ENCODE peak calls at places on chromosomes 12 and 14, in six cellular contexts. L is SK-N-SH, O is PC-3, P is GM23338, S is PC-9, X is MM.1S. V is an unnamed sample. For H3F3A, the result is how much of the 10 kb centered on the place peaks cover.

GRCh38 chr12:104049278-104050257 is at the start of gene GLT8D2:
- DNase-seq in S (peak), O (peak), L (peak), X (no peak), P (peak), V (peak)

GRCh38 chr12:9758119-9758518 is 2.6 kb downstream of the CD69 start:
- DNase-seq in X (no peak), S (no peak), L (no peak), P (no peak), O (no peak), V (no peak)

GRCh38 chr12:67928621-67929369 is 60.5 kb upstream of the IFNG-AS1 start:
- DNase-seq in O (peak), X (no peak), P (no peak), L (no peak), S (no peak), V (no peak)

GRCh38 chr14:64725360-64725815 is 21.2 kb downstream of the PLEKHG3 start:
- DNase-seq in O (no peak), X (no peak), P (no peak), L (no peak), S (no peak), V (peak)

GRCh38 chr14:103697196-103697595 is 18.1 kb downstream of the XRCC3 start:
- DNase-seq in S (no peak), P (no peak), L (no peak), X (no peak), O (no peak), V (no peak)

GRCh38 chr12:25083211-25083610 is 111.7 kb downstream of the DNAI7 start:
- DNase-seq in O (no peak), S (no peak), X (no peak), L (no peak), P (no peak), V (no peak)

GRCh38 chr14:63713058-63713457 is 14.8 kb downstream of the SGPP1 start:
- DNase-seq in L (no peak), X (no peak), S (no peak), O (peak), P (no peak), V (no peak)

GRCh38 chr14:86464386-86464785 is 934.4 kb downstream of the FLRT2 start:
- DNase-seq in O (no peak), P (no peak), X (no peak), L (no peak), S (no peak), V (no peak)

GRCh38 chr14:104282332-104283196 is 144.2 kb downstream of the KIF26A start:
- DNase-seq in L (no peak), S (no peak), X (no peak), O (no peak), P (no peak), V (no peak)

GRCh38 chr12:66662729-66663128 is 16.1 kb downstream of the GRIP1 start:
- DNase-seq in X (no peak), O (peak), S (no peak), P (no peak), L (no peak), V (no peak)

GRCh38 chr14:32509632-32510187 is 180.6 kb downstream of the AKAP6 start:
- DNase-seq in O (peak), L (no peak), P (no peak), X (no peak), S (peak), V (peak)

GRCh38 chr12:50050410-50051280 is 6.8 kb upstream of the ASIC1 start:
- DNase-seq in L (peak), O (no peak), X (no peak), S (no peak), P (peak), V (peak)

GRCh38 chr12:115897718-115898117 is 379.8 kb downstream of the MED13L start:
- DNase-seq in S (no peak), X (no peak), L (no peak), P (no peak), O (no peak), V (no peak)

GRCh38 chr14:77208266-77208978 is 26.8 kb downstream of the TMEM63C start:
- DNase-seq in L (peak), S (peak), P (peak), X (no peak), O (peak), V (peak)

GRCh38 chr14:56805201-56805991 is 4.9 kb downstream of the OTX2 start:
- DNase-seq in S (no peak), O (no peak), P (peak), X (no peak), L (no peak), V (peak)

GRCh38 chr12:60977966-60978365 is 1282.2 kb upstream of the USP15 start:
- DNase-seq in X (no peak), O (peak), P (peak), L (no peak), S (no peak), V (peak)

DNA sequence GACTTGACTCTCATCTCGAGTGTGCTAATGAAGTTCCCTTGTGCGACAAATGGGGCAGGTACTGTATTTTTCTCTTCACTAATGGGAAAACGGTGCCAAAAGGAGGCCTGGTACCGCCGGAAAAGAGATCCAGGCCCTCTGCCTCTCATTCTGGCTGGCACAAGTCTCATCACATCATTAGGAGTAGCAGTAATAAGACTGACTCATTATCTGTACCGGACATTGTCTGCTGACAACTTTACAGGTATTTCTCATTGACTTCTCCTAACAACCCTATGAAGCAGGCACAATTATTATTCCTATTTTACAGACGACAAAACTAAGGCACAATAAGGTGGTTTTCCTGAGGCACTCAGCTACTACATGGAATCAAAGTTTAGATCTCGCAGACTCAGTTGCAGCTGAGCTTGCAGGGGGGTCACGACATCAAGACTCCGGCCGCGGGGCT is 651 bp downstream of the APPL2 start:
- DNase-seq in O (peak), X (peak), P (no peak), L (peak), S (no peak), V (peak)
- H3F3A ChIP-seq in O (under half), X (under half), P (under half), L (under half), S (under half), V (under half)

GRCh38 chr12:2334291-2335088 is 281.7 kb downstream of the CACNA1C start:
- DNase-seq in L (no peak), X (no peak), P (no peak), S (no peak), O (no peak), V (no peak)
- H3K4me2 ChIP-seq in L (no peak), X (no peak), P (no peak), S (no peak), O (no peak), V (no peak)

GRCh38 chr14:81343166-81343565 is 57.0 kb downstream of the STON2 start:
- DNase-seq in O (no peak), P (no peak), X (no peak), L (no peak), S (no peak), V (no peak)

GRCh38 chr14:81344461-81345160 is 55.5 kb downstream of the STON2 start:
- DNase-seq in X (no peak), L (no peak), P (no peak), O (no peak), S (no peak), V (no peak)

GRCh38 chr14:81345781-81346180 is 54.3 kb downstream of the STON2 start:
- DNase-seq in P (no peak), L (no peak), X (no peak), O (no peak), S (no peak), V (no peak)

GRCh38 chr14:81341405-81342180 is 58.5 kb downstream of the STON2 start:
- DNase-seq in O (no peak), S (no peak), L (no peak), X (no peak), P (no peak), V (no peak)

GRCh38 chr14:81343701-81344100 is 56.4 kb downstream of the STON2 start:
- DNase-seq in O (no peak), L (no peak), P (no peak), X (no peak), S (no peak), V (no peak)
- H3F3A ChIP-seq in O (under half), L (under half), P (under half), X (under half), S (under half), V (under half)

DNA sequence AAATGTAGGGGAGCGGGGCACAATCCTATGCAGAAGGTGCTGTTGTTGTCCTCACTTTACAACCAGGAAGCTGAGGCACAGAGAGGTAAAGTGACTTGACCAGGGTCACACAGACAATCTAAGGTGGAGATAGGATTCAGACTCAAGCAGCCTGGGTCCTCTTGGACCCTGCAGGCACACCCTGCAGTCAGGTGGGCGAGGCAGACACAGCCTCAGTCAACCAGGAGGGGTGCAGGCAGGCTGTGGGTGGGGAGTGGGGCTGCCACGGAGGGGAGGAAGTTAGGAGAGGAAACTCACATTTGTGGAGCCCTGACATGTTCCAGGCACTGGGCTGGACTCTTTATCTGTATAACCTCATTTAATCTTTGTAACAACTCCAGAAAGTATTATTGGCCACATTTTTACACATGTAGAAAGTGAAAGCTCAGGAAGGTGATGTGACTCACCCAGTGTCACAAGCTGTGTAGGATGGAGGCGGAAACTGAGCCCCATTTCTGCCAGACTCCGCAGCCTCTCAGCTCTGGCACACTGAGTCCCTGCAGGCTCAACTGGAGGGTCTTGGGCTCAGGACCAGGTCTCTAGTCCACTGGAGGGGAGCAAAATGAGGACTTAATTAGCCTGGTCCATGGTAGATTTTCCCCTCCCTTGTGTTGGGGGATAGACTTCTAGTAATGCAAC is 24.9 kb upstream of the CHGA start:
- DNase-seq in P (no peak), O (peak), L (no peak), S (no peak), X (no peak), V (no peak)
- H3K4me2 ChIP-seq in P (no peak), O (peak), L (no peak), S (no peak), X (no peak), V (no peak)